ENCODE peak calls at places on chromosomes 5 and 9, in six cellular contexts. C is ovary, N is colonic mucosa, Z is foreskin keratinocyte, Y is left ventricle myocardium inferior, P is body of pancreas. T is an unnamed sample.

GRCh38 chr9:95032580-95033298 is 284.8 kb downstream of the FANCC start:
- DNase-seq in C (no peak), N (no peak), Z (no peak), Y (no peak), P (peak), T (no peak)

GRCh38 chr5:93622240-93622885 is 39.3 kb downstream of the NR2F1 start:
- DNase-seq in C (no peak), N (no peak), Z (no peak), Y (no peak), P (peak), T (no peak)

GRCh38 chr5:147346006-147346561 is 111.3 kb downstream of the STK32A start:
- DNase-seq in C (no peak), N (no peak), Z (no peak), Y (no peak), P (no peak), T (no peak)

GRCh38 chr9:114989600-114990410 is 59.4 kb upstream of the TNFSF8 start:
- DNase-seq in C (no peak), N (no peak), Z (no peak), Y (no peak), P (no peak), T (no peak)

GRCh38 chr9:14084867-14085266 is 229.1 kb downstream of the NFIB start:
- DNase-seq in C (no peak), N (no peak), Z (no peak), Y (no peak), P (no peak), T (no peak)

GRCh38 chr9:94120854-94121376 is 36.7 kb downstream of the PTPDC1 start:
- DNase-seq in C (no peak), N (no peak), Z (no peak), Y (no peak), P (no peak), T (no peak)

GRCh38 chr5:160271396-160271795 is 41.0 kb downstream of the CCNJL start:
- DNase-seq in C (no peak), N (peak), Z (no peak), Y (no peak), P (no peak), T (no peak)

GRCh38 chr9:19087601-19088000 is 15.1 kb downstream of the HAUS6 start:
- DNase-seq in C (peak), N (no peak), Z (no peak), Y (no peak), P (no peak), T (no peak)

GRCh38 chr9:36974731-36975130 is 59.3 kb downstream of the PAX5 start:
- DNase-seq in C (no peak), N (no peak), Z (no peak), Y (no peak), P (no peak), T (no peak)

GRCh38 chr9:21904371-21904770 is 89.8 kb downstream of the CDKN2A start:
- DNase-seq in C (no peak), N (no peak), Z (no peak), Y (no peak), P (no peak), T (no peak)

GRCh38 chr9:12819436-12820185 is 44.8 kb downstream of the LURAP1L start:
- DNase-seq in C (no peak), N (no peak), Z (no peak), Y (no peak), P (peak), T (no peak)

GRCh38 chr5:67246108-67246507 is 49.5 kb upstream of the CD180 start:
- DNase-seq in C (peak), N (peak), Z (no peak), Y (no peak), P (peak), T (no peak)

GRCh38 chr5:124948062-124948753 is 201.8 kb upstream of the ZNF608 start:
- DNase-seq in C (no peak), N (peak), Z (no peak), Y (no peak), P (no peak), T (no peak)

DNA sequence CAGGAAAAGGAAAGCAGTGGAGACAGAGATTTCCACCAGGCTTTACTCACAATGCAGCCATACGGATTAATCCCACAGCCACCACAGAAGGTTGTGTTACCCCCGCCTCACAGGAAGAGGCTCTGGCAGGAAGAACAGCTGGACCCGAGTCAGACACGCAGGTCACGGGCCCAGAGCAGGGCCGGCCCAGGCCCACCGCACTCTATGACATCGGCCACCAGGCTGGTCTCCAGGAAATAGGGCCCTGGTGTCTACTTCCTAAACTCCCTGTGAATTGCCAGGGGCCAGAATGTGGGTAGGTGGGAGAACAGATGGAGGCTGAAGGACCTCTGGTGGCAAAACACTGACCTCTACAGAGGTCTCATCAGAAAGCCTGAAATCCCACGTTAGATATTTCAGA is 15.6 kb downstream of the MGAT1 start:
- DNase-seq in C (no peak), N (no peak), Z (no peak), Y (no peak), P (no peak), T (no peak)
- TF ChIP-seq CTCF in C (no peak), N (no peak), Z (no peak), Y (no peak), P (no peak), T (no peak)

DNA sequence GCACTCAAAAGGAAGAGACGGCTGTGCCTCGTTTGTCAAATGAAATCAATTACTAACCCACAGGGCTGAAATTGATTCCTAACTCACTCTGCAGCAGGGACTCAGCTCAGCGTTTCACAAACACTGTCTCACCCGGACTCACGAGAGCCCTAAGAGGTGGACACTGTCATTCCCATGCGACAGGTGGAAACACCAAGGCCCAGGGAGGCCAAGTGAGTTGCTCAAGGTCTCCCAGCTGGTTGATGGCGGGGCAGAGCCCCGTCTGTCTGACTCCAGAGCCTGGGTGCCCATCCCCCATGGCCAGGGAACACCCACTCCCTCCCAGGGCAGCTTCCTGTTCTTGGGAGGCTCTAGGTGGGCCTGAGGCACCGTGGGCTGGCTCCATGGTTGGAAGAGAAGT is 1.3 kb upstream of the PLPP7 start:
- DNase-seq in C (no peak), N (no peak), Z (no peak), Y (no peak), P (no peak), T (no peak)
- H3K27ac ChIP-seq in C (no peak), N (no peak), Z (no peak), Y (peak), P (no peak), T (peak)

GRCh38 chr5:71482132-71482531 is 26.7 kb downstream of the BDP1 start:
- DNase-seq in C (no peak), N (peak), Z (no peak), Y (no peak), P (peak), T (no peak)
- TF ChIP-seq CTCF in C (no peak), N (no peak), Z (no peak), Y (no peak), P (no peak), T (no peak)

GRCh38 chr5:40559306-40559705 is 120.4 kb upstream of the PTGER4 start:
- DNase-seq in C (no peak), N (no peak), Z (no peak), Y (no peak), P (no peak), T (no peak)

GRCh38 chr5:40554794-40555193 is 124.9 kb upstream of the PTGER4 start:
- DNase-seq in C (no peak), N (no peak), Z (no peak), Y (no peak), P (no peak), T (no peak)

GRCh38 chr5:40555886-40556285 is 123.8 kb upstream of the PTGER4 start:
- DNase-seq in C (no peak), N (no peak), Z (no peak), Y (no peak), P (no peak), T (no peak)

GRCh38 chr5:40556811-40557210 is 122.9 kb upstream of the PTGER4 start:
- DNase-seq in C (no peak), N (no peak), Z (no peak), Y (no peak), P (no peak), T (no peak)

DNA sequence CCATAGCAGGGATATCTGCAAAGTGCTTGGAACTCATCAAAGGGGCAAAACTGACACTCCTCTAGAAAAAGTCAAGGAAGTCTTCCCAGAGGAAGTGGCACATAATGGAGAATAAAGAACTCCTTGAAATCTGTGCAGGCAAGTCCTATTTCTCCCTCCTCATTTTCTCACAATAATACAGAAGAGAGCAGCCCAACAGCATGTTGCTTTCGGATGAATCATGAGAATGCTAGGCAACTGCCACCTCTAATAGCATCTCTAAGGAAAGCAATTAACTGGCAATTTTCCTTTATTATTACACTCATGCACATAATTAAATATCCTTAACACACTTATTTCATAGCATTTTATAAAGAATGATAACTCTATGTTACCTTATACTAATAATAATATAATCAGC is 122.2 kb upstream of the PTGER4 start:
- DNase-seq in C (no peak), N (no peak), Z (no peak), Y (no peak), P (no peak), T (no peak)
- H3K27ac ChIP-seq in C (no peak), N (no peak), Z (no peak), Y (no peak), P (no peak), T (no peak)